ENCODE peak calls at places on chromosomes 5 and 9, in nine cellular contexts. Z, A, T, V, B, N, U, J and M are unnamed samples.
A peak's percentile ranks its signal among the peaks of the same experiment; 100 is the strongest.

GRCh38 chr5:142197098-142197497 is 88.5 kb downstream of the NDFIP1 start:
- DNase-seq in Z (no peak), A (no peak), T (no peak), V (no peak), B (peak; percentile 9), N (no peak), U (no peak), J (no peak), M (no peak)

GRCh38 chr9:134564431-134565170 is 77.0 kb upstream of the COL5A1 start:
- DNase-seq in Z (no peak), A (no peak), T (no peak), V (no peak), B (peak; percentile 97), N (peak; percentile 97), U (no peak), J (peak; percentile 11), M (no peak)

GRCh38 chr5:150571836-150572235 is 63.9 kb downstream of the NDST1 start:
- DNase-seq in Z (no peak), A (no peak), T (no peak), V (no peak), B (no peak), N (no peak), U (no peak), J (no peak), M (no peak)

GRCh38 chr9:96612105-96612965 is 7.3 kb downstream of the CDC14B start:
- DNase-seq in Z (peak; percentile 62), A (peak; percentile 34), T (peak; percentile 57), V (peak; percentile 14), B (peak; percentile 94), N (peak; percentile 87), U (no peak), J (peak; percentile 30), M (peak; percentile 18)

GRCh38 chr5:123945548-123945947 is 433.6 kb downstream of the CSNK1G3 start:
- DNase-seq in Z (no peak), A (no peak), T (no peak), V (no peak), B (no peak), N (no peak), U (no peak), J (no peak), M (no peak)

GRCh38 chr5:113806823-113807222 is 293.3 kb downstream of the YTHDC2 start:
- DNase-seq in Z (no peak), A (no peak), T (no peak), V (no peak), B (peak; percentile 52), N (peak; percentile 11), U (no peak), J (no peak), M (peak; percentile 50)

GRCh38 chr5:111511174-111512025 is 935 bp downstream of the STARD4 start:
- DNase-seq in Z (no peak), A (no peak), T (no peak), V (no peak), B (peak; percentile 29), N (peak; percentile 45), U (no peak), J (peak; percentile 21), M (no peak)

GRCh38 chr9:89839952-89840351 is 235.1 kb downstream of the GADD45G start:
- DNase-seq in Z (no peak), A (no peak), T (no peak), V (no peak), B (no peak), N (no peak), U (no peak), J (no peak), M (no peak)

GRCh38 chr5:85868070-85868469 is 749.7 kb upstream of the COX7C start:
- DNase-seq in Z (no peak), A (no peak), T (no peak), V (no peak), B (no peak), N (no peak), U (no peak), J (no peak), M (no peak)

GRCh38 chr5:15391648-15392392 is 108.2 kb upstream of the FBXL7 start:
- DNase-seq in Z (no peak), A (no peak), T (no peak), V (no peak), B (peak; percentile 48), N (peak; percentile 45), U (no peak), J (no peak), M (no peak)

GRCh38 chr9:125066839-125067619 is 76.3 kb downstream of the SCAI start:
- DNase-seq in Z (peak; percentile 8), A (no peak), T (no peak), V (no peak), B (peak; percentile 58), N (peak; percentile 13), U (no peak), J (no peak), M (no peak)

GRCh38 chr5:171714851-171715250 is 70.8 kb upstream of the SMIM23 start:
- DNase-seq in Z (no peak), A (no peak), T (no peak), V (no peak), B (no peak), N (no peak), U (no peak), J (no peak), M (no peak)

DNA sequence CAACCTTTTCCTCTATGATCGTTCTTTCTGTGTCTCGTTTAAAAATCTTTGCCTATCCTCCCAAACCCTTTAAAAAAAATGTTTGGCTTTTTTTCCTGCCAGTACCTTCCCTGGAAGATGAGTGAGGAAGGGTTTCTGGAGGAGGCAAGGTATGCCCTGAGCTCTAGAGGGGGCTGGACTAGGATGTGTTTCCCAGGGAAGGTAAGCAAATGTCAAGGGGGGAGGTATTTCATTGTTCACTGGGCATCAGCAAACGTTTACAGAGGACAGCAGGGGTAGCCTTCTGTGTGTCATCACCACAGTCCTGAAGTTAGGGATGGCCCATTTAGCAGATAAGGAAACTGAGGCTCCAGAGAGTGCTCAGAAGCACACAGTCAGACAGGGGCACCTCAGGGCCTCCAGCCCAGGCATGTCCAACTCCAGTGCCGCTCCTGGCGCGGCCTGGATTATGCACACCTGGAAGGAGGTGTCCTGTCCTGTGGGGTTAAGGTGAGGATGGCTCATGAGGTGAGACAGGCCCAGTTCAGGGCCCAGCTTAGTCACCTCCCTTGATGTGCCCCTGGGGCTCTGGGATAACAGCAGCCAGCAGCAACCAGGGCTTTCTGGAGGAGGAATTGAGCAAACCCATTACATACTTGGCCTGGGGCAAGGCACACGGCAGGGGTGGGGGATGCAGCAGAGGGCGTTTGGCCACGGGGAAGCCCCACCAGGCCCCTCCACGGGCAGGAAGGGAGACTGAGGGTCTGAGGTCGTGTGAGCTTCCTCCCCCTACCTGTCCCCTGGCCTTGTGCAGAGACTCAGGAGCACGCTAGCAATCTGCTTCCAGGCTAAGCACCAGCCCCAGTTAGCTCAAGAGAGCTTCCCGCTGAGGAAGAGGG is 100.3 kb upstream of the LMX1B start:
- DNase-seq in Z (no peak), A (no peak), T (no peak), V (no peak), B (no peak), N (no peak), U (no peak), J (no peak), M (no peak)
- TF ChIP-seq CTCF in Z (no peak), A (no peak), T (no peak), V (no peak), B (no peak), N (no peak), U (no peak), J (no peak), M (no peak)

GRCh38 chr9:136264803-136265405 is 19.3 kb upstream of the QSOX2 start:
- DNase-seq in Z (no peak), A (no peak), T (no peak), V (no peak), B (no peak), N (no peak), U (no peak), J (no peak), M (no peak)

GRCh38 chr9:136262671-136263178 is 17.1 kb upstream of the QSOX2 start:
- DNase-seq in Z (no peak), A (no peak), T (no peak), V (no peak), B (no peak), N (no peak), U (no peak), J (no peak), M (no peak)

GRCh38 chr9:136265561-136266355 is 20.1 kb upstream of the QSOX2 start:
- DNase-seq in Z (no peak), A (no peak), T (no peak), V (no peak), B (no peak), N (no peak), U (no peak), J (no peak), M (no peak)

GRCh38 chr9:136261686-136262430 is 16.2 kb upstream of the QSOX2 start:
- DNase-seq in Z (no peak), A (no peak), T (no peak), V (no peak), B (no peak), N (no peak), U (no peak), J (no peak), M (no peak)

GRCh38 chr9:136264046-136264802 is 18.6 kb upstream of the QSOX2 start:
- DNase-seq in Z (no peak), A (no peak), T (no peak), V (no peak), B (no peak), N (no peak), U (no peak), J (no peak), M (peak; percentile 50)
- TF ChIP-seq CTCF in Z (no peak), A (no peak), T (no peak), V (no peak), B (no peak), N (peak; percentile 16), U (no peak), J (no peak), M (no peak)

DNA sequence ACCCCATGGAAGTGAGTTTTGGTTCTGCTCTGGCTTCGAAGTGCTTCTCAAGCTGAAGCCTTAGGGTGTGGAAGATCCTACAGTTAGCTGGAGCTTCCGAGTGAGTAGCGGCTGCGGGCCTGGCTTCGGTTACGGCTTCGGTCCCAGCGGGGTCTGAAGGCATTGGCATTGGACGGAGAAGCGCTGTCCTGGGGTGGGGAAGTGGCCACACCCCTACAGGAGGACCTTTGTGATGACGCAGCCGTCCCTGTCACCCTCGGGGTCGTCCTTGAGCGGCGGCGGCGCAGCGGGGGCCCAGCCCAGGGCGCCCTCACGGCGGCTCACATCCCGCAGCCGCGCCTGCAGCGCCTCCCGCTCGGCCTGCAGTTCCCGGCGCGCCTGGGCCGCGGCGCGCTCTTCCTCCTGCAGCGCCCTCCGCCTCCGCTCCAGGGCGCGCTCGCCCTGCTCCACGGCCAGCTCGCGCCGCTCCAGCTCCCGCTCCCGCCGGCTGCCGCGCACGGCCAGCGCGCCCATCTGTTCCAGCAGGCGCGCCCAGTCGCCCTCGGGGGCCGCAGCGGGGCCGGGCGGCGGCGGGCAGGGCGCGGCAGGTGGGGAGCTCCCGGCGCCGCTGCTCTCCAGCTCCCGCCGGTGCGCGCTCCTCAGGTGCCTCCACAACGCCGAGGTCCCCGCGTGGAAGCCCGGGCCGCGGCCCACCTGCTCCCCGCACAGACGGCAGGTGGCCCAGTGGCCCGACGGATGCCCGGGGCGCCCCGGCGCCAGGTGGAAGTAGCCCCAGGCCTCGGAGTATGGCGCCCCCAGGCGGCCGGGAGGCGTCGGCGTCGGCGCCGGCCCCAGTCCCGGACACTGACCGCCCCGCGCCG is 9.9 kb downstream of the ZBED3 start:
- DNase-seq in Z (no peak), A (peak; percentile 80), T (peak; percentile 75), V (peak; percentile 81), B (peak; percentile 57), N (peak; percentile 60), U (peak; percentile 70), J (peak; percentile 70), M (peak; percentile 91)
- TF ChIP-seq CTCF in Z (peak; percentile 39), A (peak; percentile 75), T (peak; percentile 97), V (peak; percentile 89), B (peak; percentile 36), N (peak; percentile 63), U (peak; percentile 90), J (peak; percentile 61), M (peak; percentile 98)

GRCh38 chr5:8394965-8395364 is 526.0 kb downstream of the MTRR start:
- DNase-seq in Z (no peak), A (no peak), T (no peak), V (no peak), B (no peak), N (no peak), U (no peak), J (no peak), M (no peak)
- TF ChIP-seq CTCF in Z (no peak), A (no peak), T (no peak), V (peak; percentile 22), B (no peak), N (no peak), U (no peak), J (no peak), M (no peak)